ENCODE peak calls at places on chromosomes 4 and X, in four cellular contexts. H, C, Q and D are unnamed samples.

GRCh38 chrX:129462707-129463106 is 60.6 kb downstream of the SMARCA1 start:
- DNase-seq in H (no peak), C (no peak), Q (no peak), D (no peak)

GRCh38 chrX:25002658-25003015 is 13.1 kb downstream of the ARX start:
- DNase-seq in H (no peak), C (no peak), Q (no peak), D (no peak)

GRCh38 chr4:38917481-38918025 is 49.9 kb downstream of the FAM114A1 start:
- DNase-seq in H (no peak), C (no peak), Q (no peak), D (no peak)

GRCh38 chr4:150960818-150961217 is 54.3 kb downstream of the LRBA start:
- DNase-seq in H (peak; percentile 35), C (peak; percentile 66), Q (peak; percentile 71), D (no peak)

GRCh38 chrX:15242899-15243555 is 26.9 kb downstream of the ASB9 start:
- DNase-seq in H (peak; percentile 12), C (peak; percentile 62), Q (no peak), D (peak; percentile 43)

GRCh38 chrX:98398542-98398941 is 1514.8 kb downstream of the RPA4 start:
- DNase-seq in H (no peak), C (no peak), Q (no peak), D (no peak)

GRCh38 chr4:147741190-147741788 is 9.4 kb downstream of the ARHGAP10 start:
- DNase-seq in H (no peak), C (no peak), Q (no peak), D (no peak)

GRCh38 chr4:79249879-79250503 is 75.9 kb downstream of the NAA11 start:
- DNase-seq in H (no peak), C (no peak), Q (no peak), D (no peak)

GRCh38 chrX:119943185-119943988 is at the start of gene NKAP:
- DNase-seq in H (peak; percentile 86), C (peak; percentile 94), Q (peak; percentile 84), D (peak; percentile 91)

GRCh38 chr4:120718979-120719566 is 203.5 kb downstream of the PRDM5 start:
- DNase-seq in H (peak; percentile 3), C (peak; percentile 1), Q (no peak), D (peak; percentile 16)

GRCh38 chrX:129642641-129643040 is 12.1 kb downstream of the APLN start:
- DNase-seq in H (no peak), C (peak; percentile 58), Q (no peak), D (no peak)

GRCh38 chr4:89007338-89007737 is 49.6 kb downstream of the FAM13A start:
- DNase-seq in H (no peak), C (no peak), Q (no peak), D (no peak)

GRCh38 chr4:2335729-2336101 is 73.8 kb upstream of the MXD4 start:
- DNase-seq in H (no peak), C (no peak), Q (no peak), D (no peak)

GRCh38 chr4:85828295-85828910 is 353.5 kb downstream of the ARHGAP24 start:
- DNase-seq in H (no peak), C (no peak), Q (no peak), D (no peak)

GRCh38 chr4:189613202-189613601 is 327.5 kb upstream of the FRG1 start:
- DNase-seq in H (no peak), C (no peak), Q (no peak), D (no peak)

GRCh38 chr4:183493246-183493645 is 11.6 kb upstream of the ING2 start:
- DNase-seq in H (no peak), C (no peak), Q (no peak), D (no peak)

GRCh38 chr4:72893354-72894066 is 176.0 kb downstream of the COX18 start:
- DNase-seq in H (no peak), C (no peak), Q (no peak), D (no peak)

GRCh38 chr4:140078366-140078765 is 75.6 kb downstream of the MAML3 start:
- DNase-seq in H (no peak), C (no peak), Q (no peak), D (no peak)

GRCh38 chr4:61204353-61204752 is 4.2 kb downstream of the ADGRL3 start:
- DNase-seq in H (peak; percentile 51), C (no peak), Q (no peak), D (no peak)

GRCh38 chr4:77172336-77172735 is 15.3 kb downstream of the CCNG2 start:
- DNase-seq in H (no peak), C (no peak), Q (no peak), D (no peak)

GRCh38 chrX:40652664-40653063 is 5.3 kb upstream of the CXorf38 start:
- DNase-seq in H (no peak), C (no peak), Q (no peak), D (no peak)

GRCh38 chr4:499563-499962 is 553 bp downstream of the PIGG start:
- DNase-seq in H (no peak), C (peak; percentile 34), Q (no peak), D (no peak)

DNA sequence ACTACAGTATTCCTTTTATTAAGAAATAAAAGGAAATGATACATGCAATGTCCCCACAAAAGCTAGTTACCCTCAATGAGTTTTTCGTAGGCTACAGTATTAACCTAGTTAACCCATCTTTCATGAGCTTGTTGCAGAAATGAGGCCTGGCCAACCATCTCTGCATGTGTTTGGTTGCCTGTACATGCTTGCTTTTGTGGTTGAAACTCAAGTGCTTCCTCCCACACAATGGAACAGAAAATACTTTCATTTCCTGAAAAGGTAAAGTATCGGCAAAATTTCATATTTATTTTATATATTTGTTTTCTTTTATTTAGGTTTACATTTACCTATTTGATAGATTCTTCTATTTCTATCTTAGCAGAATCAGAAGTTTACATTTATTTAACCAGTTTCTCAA is 214.6 kb upstream of the FAM241A start:
- DNase-seq in H (no peak), C (no peak), Q (no peak), D (no peak)
- TF ChIP-seq FOSL1 in H (no peak), C (no peak), Q (no peak), D (no peak)

DNA sequence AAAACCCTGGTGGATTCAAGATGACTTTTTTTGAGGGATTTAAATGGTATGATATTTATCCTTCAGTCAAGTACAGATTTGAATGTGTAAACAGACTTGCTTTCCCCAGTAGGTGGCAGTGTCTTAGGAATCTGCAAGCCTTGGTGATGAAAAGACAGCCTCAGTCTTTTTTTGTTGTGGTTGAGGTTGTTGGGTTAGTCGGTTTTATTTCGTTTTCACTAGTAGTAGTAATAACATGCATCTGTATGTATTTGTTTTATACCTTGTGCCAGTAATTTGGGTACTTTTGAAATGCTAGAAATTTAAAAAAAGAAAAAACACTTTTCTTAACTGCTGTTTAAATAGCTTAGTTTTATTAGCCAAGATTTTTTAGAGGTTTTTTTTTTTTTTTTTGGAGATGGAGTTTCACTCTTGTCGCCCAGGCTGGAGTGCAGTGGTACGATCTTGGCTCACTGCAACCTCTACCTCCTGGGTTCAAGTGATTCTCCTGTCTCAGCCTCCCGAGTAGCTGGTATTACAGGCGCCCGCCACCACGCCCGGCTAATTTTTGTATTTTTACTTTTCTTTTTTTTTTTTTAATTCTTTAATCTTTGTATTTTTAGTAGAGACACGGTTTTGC is 39.2 kb downstream of the COPS4 start:
- DNase-seq in H (peak; percentile 75), C (peak; percentile 70), Q (no peak), D (peak; percentile 65)
- TF ChIP-seq FOSL1 in H (no peak), C (no peak), Q (no peak), D (no peak)

DNA sequence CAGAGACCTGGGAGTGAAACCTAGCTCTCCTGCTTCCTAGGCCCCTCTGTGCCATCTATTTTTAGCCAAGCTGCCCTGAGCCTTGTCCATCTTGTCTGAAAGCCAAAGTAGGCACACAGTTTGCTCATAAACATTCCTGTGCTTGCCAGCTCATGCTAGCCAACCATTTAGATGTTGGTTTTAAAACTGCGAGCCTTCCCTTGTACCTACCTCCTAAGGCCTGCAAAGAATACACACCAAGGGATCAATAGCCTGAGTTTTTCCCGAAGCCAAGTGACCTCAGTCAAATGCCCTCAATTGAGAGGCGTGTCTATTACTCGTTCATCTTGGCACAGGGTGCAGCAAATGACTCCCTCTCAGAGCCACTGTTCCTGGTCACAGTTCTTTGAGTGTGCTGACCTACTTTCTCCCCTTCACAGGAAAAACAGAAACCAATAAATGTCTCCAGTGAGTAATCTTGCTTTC is 48.5 kb downstream of the ZCCHC12 start:
- DNase-seq in H (no peak), C (no peak), Q (no peak), D (no peak)
- TF ChIP-seq FOSL1 in H (no peak), C (no peak), Q (no peak), D (no peak)

GRCh38 chr4:153113061-153113837 is 91.0 kb upstream of the TRIM2 start:
- DNase-seq in H (no peak), C (no peak), Q (no peak), D (no peak)

GRCh38 chr4:153116101-153116680 is 88.1 kb upstream of the TRIM2 start:
- DNase-seq in H (no peak), C (no peak), Q (no peak), D (no peak)

GRCh38 chr4:153113838-153114105 is 90.5 kb upstream of the TRIM2 start:
- DNase-seq in H (no peak), C (no peak), Q (no peak), D (no peak)

GRCh38 chr4:153115322-153116100 is 88.7 kb upstream of the TRIM2 start:
- DNase-seq in H (peak; percentile 11), C (no peak), Q (no peak), D (peak; percentile 46)

DNA sequence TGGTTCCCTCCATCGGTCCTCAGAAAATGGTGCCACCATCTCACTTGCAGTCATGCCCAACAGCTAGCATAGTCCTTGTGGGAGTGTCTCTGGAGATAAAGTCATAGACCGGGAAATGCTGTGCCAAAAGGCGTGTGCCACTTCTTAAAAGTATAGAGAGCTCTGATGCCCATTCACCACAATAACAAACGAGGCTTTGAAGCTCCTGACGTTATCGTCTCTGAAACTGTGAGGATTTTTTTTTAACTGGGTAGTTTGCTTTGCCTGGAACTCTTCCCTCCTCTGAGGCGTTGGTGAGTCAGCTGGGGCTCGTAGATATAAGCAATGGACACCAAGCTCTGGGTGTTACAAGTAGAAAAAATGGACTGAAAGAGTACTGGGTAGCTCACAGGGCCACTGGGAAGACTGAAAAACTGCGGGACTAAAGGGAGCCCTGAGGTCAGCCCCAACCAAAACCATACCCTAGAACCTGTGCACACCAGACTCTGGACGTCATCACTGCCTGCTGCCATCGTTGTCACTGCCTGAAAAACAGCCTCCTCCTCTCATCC is 89.4 kb upstream of the TRIM2 start:
- DNase-seq in H (no peak), C (no peak), Q (no peak), D (peak; percentile 69)
- TF ChIP-seq FOSL1 in H (no peak), C (peak; percentile 39), Q (no peak), D (peak; percentile 53)

DNA sequence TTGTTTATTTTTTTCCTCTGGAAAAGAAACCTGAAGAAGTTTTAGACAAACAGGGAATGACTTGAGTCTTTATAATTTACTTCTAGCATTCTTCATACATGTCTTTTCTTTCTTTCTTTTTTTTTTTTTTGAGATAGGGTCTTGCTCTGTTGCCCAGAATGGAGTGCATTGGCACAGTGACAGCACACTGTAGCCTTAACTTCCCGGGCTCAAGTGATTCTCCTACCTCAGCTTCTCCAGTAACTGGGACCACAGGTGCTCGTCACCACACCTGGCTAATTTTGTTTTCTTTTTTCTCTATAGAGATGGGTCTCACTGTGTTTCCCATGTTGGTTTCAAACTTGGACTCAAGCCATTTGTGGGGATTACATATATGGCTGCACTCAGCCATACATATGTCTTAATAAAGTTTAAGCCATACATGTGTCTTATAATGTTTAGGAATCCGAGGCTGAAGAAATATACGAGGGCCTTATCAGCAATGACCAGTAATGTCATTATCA is 71.8 kb downstream of the RAPGEF2 start:
- DNase-seq in H (no peak), C (no peak), Q (no peak), D (no peak)
- TF ChIP-seq FOSL1 in H (no peak), C (no peak), Q (no peak), D (no peak)

GRCh38 chrX:50049228-50049627 is 126.8 kb downstream of the CLCN5 start:
- DNase-seq in H (no peak), C (no peak), Q (no peak), D (no peak)
- TF ChIP-seq FOSL1 in H (no peak), C (no peak), Q (no peak), D (no peak)

GRCh38 chrX:44483965-44484606 is 58.6 kb downstream of the FUNDC1 start:
- DNase-seq in H (no peak), C (peak; percentile 70), Q (no peak), D (no peak)
- TF ChIP-seq FOSL1 in H (no peak), C (peak; percentile 72), Q (no peak), D (no peak)